ENCODE peak calls at places on chromosomes 7 and 10, in nine cellular contexts. One of them, this sample, is unnamed.
A peak's percentile ranks its signal among the peaks of the same experiment; 100 is the strongest.

GRCh38 chr10:133359554-133359971 is 1.7 kb upstream of the FUOM start:
- DNase-seq in PC-3: peak; percentile 8
- DNase-seq in adrenal gland: no peak
- DNase-seq in fibroblast of pulmonary artery: no peak
- DNase-seq in lower leg skin: no peak
- DNase-seq in cardiac fibroblast: no peak
- DNase-seq in SK-N-SH: peak; percentile 59
- DNase-seq in bronchial epithelial cell: peak; percentile 15
- DNase-seq in WERI-Rb-1: no peak
- DNase-seq in this sample: no peak

GRCh38 chr7:33590902-33591301 is 314.4 kb upstream of the BMPER start:
- DNase-seq in PC-3: peak; percentile 93
- DNase-seq in adrenal gland: no peak
- DNase-seq in fibroblast of pulmonary artery: peak; percentile 31
- DNase-seq in lower leg skin: no peak
- DNase-seq in cardiac fibroblast: peak; percentile 69
- DNase-seq in SK-N-SH: no peak
- DNase-seq in bronchial epithelial cell: peak; percentile 89
- DNase-seq in WERI-Rb-1: no peak
- DNase-seq in this sample: no peak

GRCh38 chr7:98641646-98642489 is 24.8 kb downstream of the NPTX2 start:
- DNase-seq in PC-3: no peak
- DNase-seq in adrenal gland: no peak
- DNase-seq in fibroblast of pulmonary artery: peak; percentile 51
- DNase-seq in lower leg skin: no peak
- DNase-seq in cardiac fibroblast: no peak
- DNase-seq in SK-N-SH: no peak
- DNase-seq in bronchial epithelial cell: no peak
- DNase-seq in WERI-Rb-1: peak; percentile 19
- DNase-seq in this sample: no peak

GRCh38 chr10:73414230-73414981 is 548 bp upstream of the ANXA7 start:
- DNase-seq in PC-3: peak; percentile 83
- DNase-seq in adrenal gland: no peak
- DNase-seq in fibroblast of pulmonary artery: no peak
- DNase-seq in lower leg skin: no peak
- DNase-seq in cardiac fibroblast: no peak
- DNase-seq in SK-N-SH: no peak
- DNase-seq in bronchial epithelial cell: peak; percentile 86
- DNase-seq in WERI-Rb-1: no peak
- DNase-seq in this sample: no peak

GRCh38 chr10:77452952-77453564 is 184.6 kb downstream of the KCNMA1 start:
- DNase-seq in PC-3: no peak
- DNase-seq in adrenal gland: no peak
- DNase-seq in fibroblast of pulmonary artery: no peak
- DNase-seq in lower leg skin: no peak
- DNase-seq in cardiac fibroblast: no peak
- DNase-seq in SK-N-SH: no peak
- DNase-seq in bronchial epithelial cell: no peak
- DNase-seq in WERI-Rb-1: no peak
- DNase-seq in this sample: no peak

GRCh38 chr7:151626422-151627115 is 106.9 kb upstream of the RHEB start:
- DNase-seq in PC-3: peak; percentile 66
- DNase-seq in adrenal gland: peak; percentile 22
- DNase-seq in fibroblast of pulmonary artery: no peak
- DNase-seq in lower leg skin: no peak
- DNase-seq in cardiac fibroblast: peak; percentile 26
- DNase-seq in SK-N-SH: peak; percentile 56
- DNase-seq in bronchial epithelial cell: peak; percentile 54
- DNase-seq in WERI-Rb-1: peak; percentile 60
- DNase-seq in this sample: no peak

GRCh38 chr10:116888380-116889055 is 39.2 kb downstream of the ENO4 start:
- DNase-seq in PC-3: peak; percentile 82
- DNase-seq in adrenal gland: peak; percentile 85
- DNase-seq in fibroblast of pulmonary artery: peak; percentile 87
- DNase-seq in lower leg skin: peak; percentile 88
- DNase-seq in cardiac fibroblast: peak; percentile 91
- DNase-seq in SK-N-SH: no peak
- DNase-seq in bronchial epithelial cell: peak; percentile 91
- DNase-seq in WERI-Rb-1: no peak
- DNase-seq in this sample: peak; percentile 84

GRCh38 chr7:116859323-116859722 is 3.1 kb upstream of the CAPZA2 start:
- DNase-seq in PC-3: peak; percentile 73
- DNase-seq in adrenal gland: no peak
- DNase-seq in fibroblast of pulmonary artery: peak; percentile 88
- DNase-seq in lower leg skin: no peak
- DNase-seq in cardiac fibroblast: peak; percentile 87
- DNase-seq in SK-N-SH: no peak
- DNase-seq in bronchial epithelial cell: peak; percentile 96
- DNase-seq in WERI-Rb-1: no peak
- DNase-seq in this sample: peak; percentile 48

GRCh38 chr7:157046681-157047080 is 36.2 kb upstream of the MNX1 start:
- DNase-seq in PC-3: peak; percentile 89
- DNase-seq in adrenal gland: no peak
- DNase-seq in fibroblast of pulmonary artery: no peak
- DNase-seq in lower leg skin: no peak
- DNase-seq in cardiac fibroblast: peak; percentile 9
- DNase-seq in SK-N-SH: no peak
- DNase-seq in bronchial epithelial cell: peak; percentile 93
- DNase-seq in WERI-Rb-1: no peak
- DNase-seq in this sample: no peak

GRCh38 chr7:57399251-57399940 is 50.6 kb upstream of the ZNF716 start:
- DNase-seq in PC-3: no peak
- DNase-seq in adrenal gland: no peak
- DNase-seq in fibroblast of pulmonary artery: no peak
- DNase-seq in lower leg skin: peak; percentile 69
- DNase-seq in cardiac fibroblast: no peak
- DNase-seq in SK-N-SH: no peak
- DNase-seq in bronchial epithelial cell: no peak
- DNase-seq in WERI-Rb-1: no peak
- DNase-seq in this sample: no peak

GRCh38 chr10:103282961-103283360 is 6.0 kb downstream of the INA start:
- DNase-seq in PC-3: no peak
- DNase-seq in adrenal gland: no peak
- DNase-seq in fibroblast of pulmonary artery: no peak
- DNase-seq in lower leg skin: no peak
- DNase-seq in cardiac fibroblast: no peak
- DNase-seq in SK-N-SH: no peak
- DNase-seq in bronchial epithelial cell: no peak
- DNase-seq in WERI-Rb-1: no peak
- DNase-seq in this sample: no peak

GRCh38 chr7:66143876-66144332 is 29.3 kb downstream of the CRCP start:
- DNase-seq in PC-3: no peak
- DNase-seq in adrenal gland: no peak
- DNase-seq in fibroblast of pulmonary artery: no peak
- DNase-seq in lower leg skin: peak; percentile 20
- DNase-seq in cardiac fibroblast: no peak
- DNase-seq in SK-N-SH: no peak
- DNase-seq in bronchial epithelial cell: no peak
- DNase-seq in WERI-Rb-1: no peak
- DNase-seq in this sample: no peak

GRCh38 chr7:66142996-66143395 is 28.3 kb downstream of the CRCP start:
- DNase-seq in PC-3: no peak
- DNase-seq in adrenal gland: no peak
- DNase-seq in fibroblast of pulmonary artery: no peak
- DNase-seq in lower leg skin: peak; percentile 82
- DNase-seq in cardiac fibroblast: no peak
- DNase-seq in SK-N-SH: no peak
- DNase-seq in bronchial epithelial cell: peak; percentile 94
- DNase-seq in WERI-Rb-1: no peak
- DNase-seq in this sample: no peak

GRCh38 chr7:66138994-66139752 is 24.5 kb downstream of the CRCP start:
- DNase-seq in PC-3: peak; percentile 36
- DNase-seq in adrenal gland: no peak
- DNase-seq in fibroblast of pulmonary artery: peak; percentile 21
- DNase-seq in lower leg skin: peak; percentile 32
- DNase-seq in cardiac fibroblast: peak; percentile 15
- DNase-seq in SK-N-SH: peak; percentile 61
- DNase-seq in bronchial epithelial cell: no peak
- DNase-seq in WERI-Rb-1: no peak
- DNase-seq in this sample: no peak

GRCh38 chr7:66142334-66142733 is 27.7 kb downstream of the CRCP start:
- DNase-seq in PC-3: no peak
- DNase-seq in adrenal gland: no peak
- DNase-seq in fibroblast of pulmonary artery: no peak
- DNase-seq in lower leg skin: peak; percentile 56
- DNase-seq in cardiac fibroblast: no peak
- DNase-seq in SK-N-SH: no peak
- DNase-seq in bronchial epithelial cell: no peak
- DNase-seq in WERI-Rb-1: no peak
- DNase-seq in this sample: no peak

DNA sequence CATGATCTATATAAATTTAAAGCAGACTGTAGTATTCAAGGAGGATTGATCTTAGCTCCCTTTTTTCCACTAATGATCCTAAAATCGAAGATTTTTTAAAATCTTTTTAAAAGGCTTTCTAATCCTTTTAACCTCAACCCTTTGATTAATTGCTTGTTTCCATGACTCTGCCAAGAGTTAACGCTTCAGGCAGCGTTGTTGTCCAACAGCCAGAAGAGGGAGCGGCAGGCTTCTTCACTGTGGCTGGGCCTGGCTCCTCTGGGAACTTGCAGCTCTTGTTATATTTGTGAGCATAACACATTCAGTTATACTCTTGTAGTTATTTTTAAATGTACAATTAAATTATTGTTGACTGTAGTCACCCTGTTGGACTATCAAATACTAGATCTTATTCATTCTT is 26.3 kb downstream of the CRCP start:
- DNase-seq in PC-3: peak; percentile 27
- DNase-seq in adrenal gland: peak; percentile 88
- DNase-seq in fibroblast of pulmonary artery: peak; percentile 86
- DNase-seq in lower leg skin: peak; percentile 93
- DNase-seq in cardiac fibroblast: peak; percentile 83
- DNase-seq in SK-N-SH: peak; percentile 52
- DNase-seq in bronchial epithelial cell: peak; percentile 69
- DNase-seq in WERI-Rb-1: peak; percentile 45
- DNase-seq in this sample: no peak
- TF ChIP-seq CTCF in PC-3: peak; percentile 52
- TF ChIP-seq CTCF in adrenal gland: peak; percentile 65
- TF ChIP-seq CTCF in fibroblast of pulmonary artery: peak; percentile 78
- TF ChIP-seq CTCF in lower leg skin: no peak
- TF ChIP-seq CTCF in cardiac fibroblast: peak; percentile 73
- TF ChIP-seq CTCF in SK-N-SH: peak; percentile 75
- TF ChIP-seq CTCF in bronchial epithelial cell: peak; percentile 54
- TF ChIP-seq CTCF in WERI-Rb-1: peak; percentile 49
- TF ChIP-seq CTCF in this sample: peak; percentile 61

GRCh38 chr10:113666682-113667252 is 2.9 kb upstream of the NRAP start:
- DNase-seq in PC-3: no peak
- DNase-seq in adrenal gland: no peak
- DNase-seq in fibroblast of pulmonary artery: peak; percentile 33
- DNase-seq in lower leg skin: no peak
- DNase-seq in cardiac fibroblast: peak; percentile 42
- DNase-seq in SK-N-SH: no peak
- DNase-seq in bronchial epithelial cell: peak; percentile 44
- DNase-seq in WERI-Rb-1: no peak
- DNase-seq in this sample: no peak
- TF ChIP-seq CTCF in PC-3: no peak
- TF ChIP-seq CTCF in adrenal gland: no peak
- TF ChIP-seq CTCF in fibroblast of pulmonary artery: no peak
- TF ChIP-seq CTCF in lower leg skin: no peak
- TF ChIP-seq CTCF in cardiac fibroblast: no peak
- TF ChIP-seq CTCF in SK-N-SH: no peak
- TF ChIP-seq CTCF in bronchial epithelial cell: no peak
- TF ChIP-seq CTCF in WERI-Rb-1: no peak
- TF ChIP-seq CTCF in this sample: no peak

DNA sequence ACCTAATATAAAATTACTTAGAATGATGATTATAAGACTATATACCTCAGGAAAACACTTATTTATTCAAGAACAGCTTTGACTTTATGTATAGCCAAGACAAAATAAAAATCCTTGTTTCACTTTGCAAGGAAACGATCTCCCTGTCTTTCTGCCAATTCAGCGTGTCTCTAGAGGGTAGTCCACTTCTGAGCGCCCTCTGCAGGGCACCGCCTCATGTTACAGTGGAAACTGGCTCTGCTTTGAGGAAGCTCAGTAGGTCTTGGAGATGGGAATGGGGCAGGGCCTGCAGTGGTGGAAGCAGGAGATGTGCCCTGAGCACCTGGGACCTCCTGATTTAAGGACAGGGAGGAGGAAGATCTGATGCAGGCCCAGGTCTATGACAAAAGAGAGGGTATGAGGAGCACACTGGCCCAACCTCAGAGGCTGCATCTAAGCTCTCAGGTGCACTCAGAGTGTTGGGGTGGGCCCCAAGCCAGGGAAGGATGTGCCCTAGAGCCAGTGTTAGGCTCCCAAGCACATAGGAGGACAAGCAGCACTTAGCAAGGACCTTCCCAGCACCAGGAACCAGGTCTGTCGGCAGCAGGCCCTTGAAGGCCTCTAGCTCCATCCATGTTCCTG is 481.0 kb downstream of the TNS3 start:
- DNase-seq in PC-3: peak; percentile 89
- DNase-seq in adrenal gland: peak; percentile 51
- DNase-seq in fibroblast of pulmonary artery: peak; percentile 69
- DNase-seq in lower leg skin: no peak
- DNase-seq in cardiac fibroblast: peak; percentile 75
- DNase-seq in SK-N-SH: peak; percentile 44
- DNase-seq in bronchial epithelial cell: peak; percentile 47
- DNase-seq in WERI-Rb-1: peak; percentile 67
- DNase-seq in this sample: no peak
- TF ChIP-seq CTCF in PC-3: peak; percentile 90
- TF ChIP-seq CTCF in adrenal gland: peak; percentile 44
- TF ChIP-seq CTCF in fibroblast of pulmonary artery: peak; percentile 76
- TF ChIP-seq CTCF in lower leg skin: no peak
- TF ChIP-seq CTCF in cardiac fibroblast: peak; percentile 82
- TF ChIP-seq CTCF in SK-N-SH: peak; percentile 73
- TF ChIP-seq CTCF in bronchial epithelial cell: peak; percentile 68
- TF ChIP-seq CTCF in WERI-Rb-1: peak; percentile 84
- TF ChIP-seq CTCF in this sample: peak; percentile 89

GRCh38 chr10:22250897-22251605 is 33.2 kb upstream of the EBLN1 start:
- DNase-seq in PC-3: peak; percentile 31
- DNase-seq in adrenal gland: no peak
- DNase-seq in fibroblast of pulmonary artery: peak; percentile 38
- DNase-seq in lower leg skin: no peak
- DNase-seq in cardiac fibroblast: peak; percentile 44
- DNase-seq in SK-N-SH: peak; percentile 31
- DNase-seq in bronchial epithelial cell: peak; percentile 12
- DNase-seq in WERI-Rb-1: no peak
- DNase-seq in this sample: no peak
- TF ChIP-seq CTCF in PC-3: no peak
- TF ChIP-seq CTCF in adrenal gland: no peak
- TF ChIP-seq CTCF in fibroblast of pulmonary artery: no peak
- TF ChIP-seq CTCF in lower leg skin: no peak
- TF ChIP-seq CTCF in cardiac fibroblast: no peak
- TF ChIP-seq CTCF in SK-N-SH: no peak
- TF ChIP-seq CTCF in bronchial epithelial cell: no peak
- TF ChIP-seq CTCF in WERI-Rb-1: no peak
- TF ChIP-seq CTCF in this sample: no peak

DNA sequence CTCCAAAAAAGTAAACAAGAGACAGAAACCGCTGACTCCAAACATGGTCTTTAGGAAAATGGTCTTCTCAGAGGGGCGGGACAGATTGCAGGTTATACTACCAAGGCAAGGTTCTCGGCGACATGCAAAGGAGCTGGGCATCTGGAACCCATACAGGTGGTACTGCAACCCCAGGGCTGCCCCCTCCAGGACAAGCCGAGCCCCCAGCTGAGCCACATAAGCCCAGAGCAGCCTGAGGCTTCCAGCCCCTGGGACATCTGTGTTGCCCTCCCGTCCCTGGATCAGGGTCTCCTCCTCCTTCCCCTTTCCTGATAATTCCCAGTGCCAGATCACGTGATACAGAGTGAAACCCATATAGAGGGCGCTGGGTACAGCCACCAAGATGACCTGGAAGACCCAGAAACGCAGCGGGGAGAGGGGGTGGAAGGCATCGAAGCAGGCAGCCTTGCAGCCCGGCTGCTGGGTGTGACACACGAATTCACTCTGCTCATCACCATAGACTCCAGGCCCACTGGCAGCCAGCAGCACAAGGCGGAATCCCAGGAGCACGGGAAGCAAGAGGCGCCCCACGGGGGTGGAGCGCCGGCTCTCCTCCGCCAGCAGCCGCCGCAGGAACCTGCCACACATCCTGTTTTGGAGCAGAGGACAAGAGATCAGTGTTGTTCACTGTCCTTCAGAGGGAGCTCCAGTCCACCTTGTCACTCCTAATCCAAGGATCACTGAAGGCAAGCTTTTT is at the start of gene GJC3:
- DNase-seq in PC-3: peak; percentile 59
- DNase-seq in adrenal gland: peak; percentile 28
- DNase-seq in fibroblast of pulmonary artery: peak; percentile 63
- DNase-seq in lower leg skin: peak; percentile 87
- DNase-seq in cardiac fibroblast: peak; percentile 65
- DNase-seq in SK-N-SH: peak; percentile 85
- DNase-seq in bronchial epithelial cell: peak; percentile 55
- DNase-seq in WERI-Rb-1: peak; percentile 80
- DNase-seq in this sample: no peak
- TF ChIP-seq CTCF in PC-3: peak; percentile 57
- TF ChIP-seq CTCF in adrenal gland: peak; percentile 21
- TF ChIP-seq CTCF in fibroblast of pulmonary artery: peak; percentile 46
- TF ChIP-seq CTCF in lower leg skin: no peak
- TF ChIP-seq CTCF in cardiac fibroblast: no peak
- TF ChIP-seq CTCF in SK-N-SH: peak; percentile 39
- TF ChIP-seq CTCF in bronchial epithelial cell: peak; percentile 48
- TF ChIP-seq CTCF in WERI-Rb-1: peak; percentile 76
- TF ChIP-seq CTCF in this sample: peak; percentile 57

This sample was measured in epithelial cell of proximal tubule.